ENCODE peak calls at places on chromosome 11, in ten cellular contexts. N is K562, G is SK-N-SH, P is stomach, B is GM23338, C is breast epithelium, O is spleen, W is Panc1, X is HCT116, I is esophagus muscularis mucosa. Z is an unnamed sample. For H3K4me1 and H3K36me3, the result is how much of the 10 kb centered on the place peaks cover.

GRCh38 chr11:65132988-65133700 is 1.2 kb downstream of the SYVN1 start:
- DNase-seq in N (peak), G (peak), P (peak), B (peak), C (peak), O (peak), W (no peak), X (peak), I (no peak), Z (peak)

GRCh38 chr11:134037093-134037908 is 31.6 kb upstream of the JAM3 start:
- DNase-seq in N (peak), G (peak), P (peak), B (peak), C (peak), O (peak), W (no peak), X (no peak), I (peak), Z (peak)

GRCh38 chr11:88100161-88100560 is 75.1 kb downstream of the RAB38 start:
- DNase-seq in N (no peak), G (no peak), P (no peak), B (no peak), C (no peak), O (no peak), W (no peak), X (no peak), I (no peak), Z (no peak)

GRCh38 chr11:47603295-47603694 is 9.1 kb upstream of the C1QTNF4 start:
- DNase-seq in N (no peak), G (no peak), P (no peak), B (no peak), C (no peak), O (no peak), W (no peak), X (no peak), I (no peak), Z (no peak)

GRCh38 chr11:1760351-1761109 is 3.2 kb downstream of the CTSD start:
- DNase-seq in N (no peak), G (no peak), P (peak), B (no peak), C (no peak), O (peak), W (no peak), X (no peak), I (no peak), Z (peak)

GRCh38 chr11:35682230-35683195 is 19.9 kb downstream of the TRIM44 start:
- DNase-seq in N (no peak), G (peak), P (no peak), B (peak), C (no peak), O (no peak), W (no peak), X (no peak), I (no peak), Z (peak)

GRCh38 chr11:59754494-59754858 is 700 bp upstream of the STX3 start:
- DNase-seq in N (no peak), G (peak), P (no peak), B (peak), C (no peak), O (peak), W (no peak), X (no peak), I (no peak), Z (peak)

GRCh38 chr11:81839016-81839415 is 894.6 kb downstream of the FAM181B start:
- DNase-seq in N (no peak), G (no peak), P (no peak), B (peak), C (no peak), O (no peak), W (no peak), X (no peak), I (no peak), Z (no peak)

GRCh38 chr11:10490398-10491232 is 35.6 kb downstream of the AMPD3 start:
- DNase-seq in N (peak), G (peak), P (peak), B (no peak), C (peak), O (peak), W (peak), X (peak), I (peak), Z (peak)

GRCh38 chr11:96256604-96257003 is 86.4 kb downstream of the MAML2 start:
- DNase-seq in N (no peak), G (no peak), P (no peak), B (no peak), C (no peak), O (no peak), W (no peak), X (no peak), I (no peak), Z (no peak)

GRCh38 chr11:10604340-10604748 is 35.9 kb upstream of the LYVE1 start:
- DNase-seq in N (no peak), G (no peak), P (no peak), B (no peak), C (no peak), O (no peak), W (no peak), X (no peak), I (peak), Z (peak)

GRCh38 chr11:7060828-7061227 is 28.0 kb upstream of the RBMXL2 start:
- DNase-seq in N (no peak), G (no peak), P (no peak), B (no peak), C (no peak), O (no peak), W (no peak), X (no peak), I (no peak), Z (no peak)

GRCh38 chr11:31968774-31969433 is 122.0 kb upstream of the RCN1 start:
- DNase-seq in N (no peak), G (peak), P (no peak), B (no peak), C (no peak), O (no peak), W (peak), X (no peak), I (no peak), Z (no peak)

GRCh38 chr11:128181984-128182383 is 405.4 kb downstream of the ETS1 start:
- DNase-seq in N (no peak), G (no peak), P (no peak), B (no peak), C (no peak), O (no peak), W (no peak), X (no peak), I (no peak), Z (no peak)

GRCh38 chr11:45076761-45077160 is 69.7 kb upstream of the PRDM11 start:
- DNase-seq in N (no peak), G (no peak), P (no peak), B (no peak), C (no peak), O (no peak), W (no peak), X (no peak), I (no peak), Z (no peak)

GRCh38 chr11:128689946-128690745 is 3.7 kb upstream of the FLI1 start:
- DNase-seq in N (no peak), G (peak), P (no peak), B (peak), C (no peak), O (peak), W (no peak), X (no peak), I (no peak), Z (no peak)

GRCh38 chr11:85815186-85815911 is 4.4 kb upstream of the SYTL2 start:
- DNase-seq in N (no peak), G (no peak), P (no peak), B (no peak), C (no peak), O (no peak), W (no peak), X (no peak), I (no peak), Z (no peak)

GRCh38 chr11:95575517-95575916 is 214.1 kb downstream of the FAM76B start:
- DNase-seq in N (no peak), G (no peak), P (no peak), B (no peak), C (no peak), O (no peak), W (no peak), X (no peak), I (no peak), Z (no peak)

GRCh38 chr11:128422576-128423370 is 164.6 kb downstream of the ETS1 start:
- DNase-seq in N (no peak), G (peak), P (peak), B (no peak), C (no peak), O (peak), W (no peak), X (no peak), I (no peak), Z (peak)

GRCh38 chr11:87879118-87879517 is 296.1 kb downstream of the RAB38 start:
- DNase-seq in N (no peak), G (no peak), P (no peak), B (no peak), C (no peak), O (no peak), W (no peak), X (no peak), I (no peak), Z (no peak)

DNA sequence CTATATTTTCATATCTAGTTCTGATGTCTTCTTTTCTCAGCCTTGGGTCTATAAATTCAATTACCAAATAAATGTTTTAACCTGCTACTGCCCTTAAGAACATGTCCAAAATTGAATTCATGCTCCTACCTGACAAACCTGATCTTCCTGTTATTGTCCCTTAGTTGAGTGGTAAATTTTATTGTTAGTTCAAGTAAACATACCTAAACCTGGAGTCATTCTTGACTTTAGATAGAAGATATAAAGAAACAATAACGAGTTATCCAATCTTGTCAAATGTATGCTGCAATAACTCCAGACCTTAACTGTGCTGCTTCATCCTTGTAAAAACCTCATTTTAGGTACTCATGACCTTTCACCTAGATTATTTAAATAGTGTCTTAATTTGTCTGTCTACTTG is 34.6 kb upstream of the SC5D start:
- DNase-seq in N (no peak), G (no peak), P (no peak), B (no peak), C (no peak), O (no peak), W (no peak), X (no peak), I (no peak), Z (no peak)
- TF ChIP-seq POLR2AphosphoS5 in N (no peak), G (no peak), P (no peak), B (no peak), C (no peak), O (no peak), W (no peak), X (no peak), I (no peak), Z (no peak)

DNA sequence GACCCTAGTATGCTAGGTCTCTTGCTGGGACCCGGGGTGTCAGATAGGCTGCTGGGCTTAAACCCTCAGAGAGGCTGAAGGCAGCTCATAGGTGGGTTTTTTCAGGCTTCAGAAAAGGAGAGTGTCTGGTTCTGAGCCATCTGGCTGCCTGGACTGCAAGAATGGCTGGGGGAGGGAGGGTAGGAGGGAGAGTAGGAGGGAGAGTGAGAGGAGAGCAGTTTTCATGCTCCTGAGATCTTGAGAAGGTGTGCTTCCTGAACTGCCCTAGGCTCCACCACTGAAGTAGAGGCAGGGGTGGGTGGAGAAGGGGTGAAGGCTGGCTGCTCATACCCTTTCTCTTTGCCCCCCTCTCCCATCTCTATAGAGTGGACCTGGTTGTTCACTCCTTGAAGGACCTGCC is 4.6 kb downstream of the HMBS start:
- DNase-seq in N (peak), G (no peak), P (no peak), B (no peak), C (no peak), O (no peak), W (no peak), X (no peak), I (no peak), Z (no peak)
- H3K4me1 ChIP-seq in N (half or more), G (under half), P (under half), B (under half), C (under half), O (half or more), W (under half), X (under half), I (under half), Z (under half)

DNA sequence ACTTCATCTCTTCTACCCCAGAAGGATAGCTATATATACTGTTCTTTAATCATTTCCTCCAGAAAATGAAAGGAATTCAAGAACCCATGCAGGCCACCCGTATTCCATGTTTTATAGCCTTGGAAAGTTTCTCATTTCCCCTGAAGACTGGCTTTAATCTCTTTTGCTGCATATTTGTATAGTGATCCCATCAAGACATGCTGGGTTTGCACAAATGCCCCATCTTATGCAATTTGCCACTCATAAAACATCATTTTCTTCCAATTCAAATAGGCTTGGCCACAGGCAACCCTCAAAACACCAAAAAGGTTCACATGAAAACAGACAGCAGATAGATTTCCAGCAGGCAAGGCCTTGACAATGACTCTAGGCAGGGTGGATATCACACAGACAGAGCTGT is 28.3 kb upstream of the APOA1 start:
- DNase-seq in N (no peak), G (no peak), P (no peak), B (no peak), C (no peak), O (no peak), W (no peak), X (no peak), I (no peak), Z (no peak)
- H3K36me3 ChIP-seq in N (half or more), G (under half), P (half or more), B (under half), C (under half), O (half or more), W (under half), X (under half), I (half or more), Z (half or more)

DNA sequence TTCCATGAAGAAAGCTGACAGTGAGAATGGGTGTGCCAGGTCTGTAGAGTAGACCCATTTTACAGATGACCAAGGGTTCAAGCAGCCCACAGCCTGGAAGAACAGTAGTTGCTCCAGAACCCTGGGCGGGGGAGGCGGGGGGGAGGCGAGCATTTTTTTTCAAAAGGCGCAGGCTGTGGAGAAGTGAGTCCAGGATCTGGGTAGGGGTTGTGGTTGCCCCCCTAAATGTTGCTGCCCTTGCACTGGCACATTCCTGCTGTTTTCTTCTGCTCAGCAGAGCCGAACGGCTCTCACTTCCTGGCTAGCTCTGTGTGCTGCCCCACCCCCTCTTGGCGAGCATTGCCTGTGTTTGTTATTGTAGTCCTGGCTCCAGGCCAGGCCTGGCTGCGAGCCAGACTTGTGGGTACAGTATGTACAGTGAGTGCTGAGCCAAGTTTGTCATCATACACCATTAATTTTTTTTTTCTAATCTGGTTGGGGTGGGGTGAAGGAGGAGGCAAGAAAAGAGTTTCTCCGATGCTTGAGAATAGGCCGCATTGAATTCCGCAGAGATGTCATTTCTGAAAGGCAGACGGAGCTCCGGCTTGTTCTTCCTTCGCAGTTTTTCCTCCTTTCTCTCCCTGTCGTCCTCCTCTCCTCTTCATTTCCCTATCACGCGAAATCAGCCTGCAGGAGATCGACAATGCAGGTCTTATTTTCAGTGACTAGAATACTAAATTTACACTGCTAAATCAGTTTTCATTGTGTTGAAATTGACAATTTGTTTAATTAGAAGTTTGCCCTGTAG is 100.5 kb downstream of the ZBTB16 start:
- DNase-seq in N (peak), G (peak), P (peak), B (peak), C (peak), O (peak), W (peak), X (peak), I (peak), Z (peak)
- TF ChIP-seq POLR2AphosphoS5 in N (peak), G (peak), P (peak), B (no peak), C (peak), O (peak), W (no peak), X (peak), I (peak), Z (peak)

DNA sequence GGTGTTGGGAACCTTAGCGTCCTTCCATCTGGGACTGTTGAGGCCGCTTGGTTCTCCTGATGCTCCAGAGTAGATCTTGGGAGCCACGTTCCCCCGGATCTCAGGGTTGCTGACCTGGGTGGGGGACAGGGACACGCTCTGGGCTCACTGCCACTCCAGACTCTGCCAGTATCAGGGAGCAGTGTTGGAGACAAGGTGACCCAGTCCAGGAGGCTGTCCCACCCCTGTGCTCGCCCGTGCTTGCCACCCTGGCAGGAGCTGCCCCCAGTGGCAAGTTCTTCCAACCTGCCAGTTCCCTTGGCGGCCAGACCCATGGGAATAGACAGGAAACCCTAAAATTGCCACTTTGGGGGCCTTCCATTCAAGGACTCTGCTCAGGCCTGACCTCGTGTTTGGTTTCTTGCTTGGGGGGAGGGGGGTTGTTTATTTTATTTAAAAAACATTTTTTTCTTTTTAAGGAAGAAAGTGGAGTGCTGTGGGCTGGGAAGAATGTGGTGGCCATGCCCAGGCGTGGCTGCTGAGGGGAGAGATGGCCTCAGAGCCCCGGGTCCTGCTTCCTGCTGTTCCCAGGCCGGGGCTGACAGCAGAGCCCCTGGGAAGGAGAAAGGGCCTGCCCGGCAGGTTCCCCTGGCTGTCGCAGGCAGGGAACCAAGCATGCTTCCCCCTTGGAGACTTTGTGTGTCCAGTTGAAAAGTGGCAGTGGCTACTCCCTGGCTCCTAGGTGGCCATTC is 7.2 kb downstream of the GRK2 start:
- DNase-seq in N (no peak), G (no peak), P (peak), B (no peak), C (no peak), O (peak), W (no peak), X (no peak), I (no peak), Z (peak)
- H3K4me1 ChIP-seq in N (under half), G (under half), P (half or more), B (under half), C (half or more), O (half or more), W (under half), X (under half), I (half or more), Z (half or more)

DNA sequence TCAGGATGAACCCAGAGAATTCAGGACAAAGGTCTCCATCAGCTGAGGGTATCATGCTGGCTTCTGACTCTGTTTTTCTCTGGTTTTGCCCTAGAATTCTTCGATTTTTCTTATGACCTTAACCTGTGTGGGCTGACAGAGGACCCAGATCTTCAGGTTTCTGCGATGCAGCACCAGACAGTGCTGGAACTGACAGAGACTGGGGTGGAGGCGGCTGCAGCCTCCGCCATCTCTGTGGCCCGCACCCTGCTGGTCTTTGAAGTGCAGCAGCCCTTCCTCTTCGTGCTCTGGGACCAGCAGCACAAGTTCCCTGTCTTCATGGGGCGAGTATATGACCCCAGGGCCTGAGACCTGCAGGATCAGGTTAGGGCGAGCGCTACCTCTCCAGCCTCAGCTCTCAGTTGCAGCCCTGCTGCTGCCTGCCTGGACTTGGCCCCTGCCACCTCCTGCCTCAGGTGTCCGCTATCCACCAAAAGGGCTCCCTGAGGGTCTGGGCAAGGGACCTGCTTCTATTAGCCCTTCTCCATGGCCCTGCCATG is 16.8 kb downstream of the SERPING1 start:
- DNase-seq in N (no peak), G (no peak), P (no peak), B (no peak), C (no peak), O (no peak), W (no peak), X (no peak), I (no peak), Z (no peak)
- H3K36me3 ChIP-seq in N (under half), G (under half), P (under half), B (under half), C (under half), O (half or more), W (under half), X (under half), I (half or more), Z (under half)

Z was measured in transverse colon.